ENCODE peak calls at places on chromosomes 4 and X, in five cellular contexts. I is thyroid gland, E is GM12865, A is testis, T is stomach. H is an unnamed sample.

GRCh38 chr4:76803522-76803921 is 94.4 kb downstream of the SOWAHB start:
- DNase-seq in T (no peak), E (peak), I (peak), A (no peak), H (peak)

GRCh38 chr4:138034871-138035270 is 207.3 kb downstream of the SLC7A11 start:
- DNase-seq in E (no peak), I (no peak), A (no peak), T (no peak), H (peak)

GRCh38 chrX:42869659-42870476 is 91.9 kb upstream of the PPP1R2C start:
- DNase-seq in E (peak), A (no peak), I (no peak), T (no peak), H (no peak)

GRCh38 chr4:27057053-27057452 is 196.4 kb downstream of the STIM2 start:
- DNase-seq in A (no peak), E (no peak), I (no peak), T (no peak), H (no peak)

GRCh38 chr4:9762823-9763475 is 18.5 kb upstream of the DRD5 start:
- DNase-seq in I (peak), A (peak), T (peak), E (peak), H (peak)

GRCh38 chr4:113468165-113469022 is 293.1 kb downstream of the CAMK2D start:
- DNase-seq in A (peak), T (peak), I (peak), E (no peak), H (peak)

GRCh38 chrX:122441451-122441850 is 742.6 kb upstream of the GRIA3 start:
- DNase-seq in I (no peak), E (no peak), T (no peak), A (no peak), H (no peak)

GRCh38 chrX:458631-459061 is 71.9 kb upstream of the PPP2R3B start:
- DNase-seq in E (no peak), A (no peak), T (no peak), I (no peak), H (no peak)

GRCh38 chrX:11137543-11138139 is 26.5 kb downstream of the HCCS start:
- DNase-seq in A (no peak), I (no peak), E (peak), T (no peak), H (peak)

GRCh38 chrX:1554469-1555210 is 17.7 kb upstream of the P2RY8 start:
- DNase-seq in T (peak), I (no peak), A (no peak), E (peak), H (no peak)

GRCh38 chr4:1084796-1085403 is 28.5 kb downstream of the RNF212 start:
- DNase-seq in A (no peak), E (no peak), I (no peak), T (no peak), H (no peak)

GRCh38 chr4:131978120-131978519 is 1171.0 kb upstream of the PCDH10 start:
- DNase-seq in A (no peak), T (no peak), E (no peak), I (no peak), H (no peak)

GRCh38 chr4:147843162-147843561 is 111.3 kb downstream of the ARHGAP10 start:
- DNase-seq in E (peak), I (no peak), A (no peak), T (no peak), H (no peak)

GRCh38 chrX:46072776-46073175 is 472.4 kb downstream of the ZNF674 start:
- DNase-seq in E (no peak), I (no peak), A (no peak), T (no peak), H (no peak)

GRCh38 chr4:37661643-37662221 is 24.4 kb downstream of the RELL1 start:
- DNase-seq in I (peak), T (no peak), E (no peak), A (no peak), H (peak)

GRCh38 chr4:42781325-42781724 is 111.2 kb upstream of the GRXCR1 start:
- DNase-seq in T (no peak), E (no peak), A (no peak), I (no peak), H (no peak)

GRCh38 chrX:10173331-10173900 is 16.6 kb downstream of the CLCN4 start:
- DNase-seq in E (no peak), I (peak), T (peak), A (peak), H (peak)

GRCh38 chrX:154967603-154968002 is 54.9 kb downstream of the F8 start:
- DNase-seq in T (no peak), E (no peak), A (no peak), I (no peak), H (peak)

GRCh38 chr4:1355378-1355777 is 8.4 kb downstream of the UVSSA start:
- DNase-seq in E (no peak), T (no peak), I (no peak), A (no peak), H (no peak)

GRCh38 chrX:9048801-9049200 is 14.9 kb upstream of the FAM9B start:
- DNase-seq in I (no peak), A (no peak), E (no peak), T (no peak), H (peak)

GRCh38 chr4:139619644-139620043 is 46.0 kb upstream of the MGST2 start:
- DNase-seq in T (no peak), I (no peak), E (peak), A (no peak), H (peak)

GRCh38 chr4:110087116-110087708 is 111.2 kb downstream of the ELOVL6 start:
- DNase-seq in A (no peak), E (no peak), T (no peak), I (no peak), H (peak)

GRCh38 chr4:84814100-84814750 is 152.3 kb downstream of the WDFY3 start:
- DNase-seq in T (peak), E (peak), I (no peak), A (no peak), H (peak)

GRCh38 chr4:73450398-73451004 is 14.5 kb downstream of the AFP start:
- DNase-seq in A (no peak), E (no peak), T (no peak), I (peak), H (peak)

GRCh38 chr4:10047967-10048366 is 26.7 kb upstream of the SLC2A9 start:
- DNase-seq in I (no peak), E (no peak), T (no peak), A (no peak), H (no peak)

GRCh38 chr4:110902500-110902899 is 279.6 kb upstream of the PITX2 start:
- DNase-seq in I (no peak), E (no peak), T (no peak), A (no peak), H (no peak)

DNA sequence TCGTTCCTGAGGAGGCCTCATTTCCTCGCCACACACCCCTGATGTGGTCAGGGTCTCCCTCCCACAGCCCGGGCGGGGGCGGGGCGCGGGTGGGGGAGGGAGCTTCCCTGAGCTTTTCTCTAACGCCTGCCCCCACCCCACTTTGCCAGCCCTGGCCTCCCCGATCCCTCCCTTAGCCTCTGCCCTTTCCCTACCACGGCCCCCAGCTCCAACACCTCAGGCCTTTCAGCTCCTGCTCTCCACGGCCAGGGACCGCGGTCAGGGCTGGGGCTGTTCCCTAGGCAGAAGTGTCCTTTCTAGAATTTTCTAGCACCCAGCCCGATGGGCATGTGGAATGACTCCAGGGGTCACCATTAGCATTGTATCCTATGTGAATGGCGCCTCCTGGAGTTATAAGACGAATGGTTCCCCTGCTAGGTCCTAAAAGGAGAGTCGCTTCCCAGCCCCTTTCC is 201.3 kb upstream of the BCOR start:
- DNase-seq in T (no peak), E (no peak), I (no peak), A (no peak), H (no peak)
- TF ChIP-seq CTCF in T (no peak), E (peak), I (no peak), A (no peak), H (no peak)

DNA sequence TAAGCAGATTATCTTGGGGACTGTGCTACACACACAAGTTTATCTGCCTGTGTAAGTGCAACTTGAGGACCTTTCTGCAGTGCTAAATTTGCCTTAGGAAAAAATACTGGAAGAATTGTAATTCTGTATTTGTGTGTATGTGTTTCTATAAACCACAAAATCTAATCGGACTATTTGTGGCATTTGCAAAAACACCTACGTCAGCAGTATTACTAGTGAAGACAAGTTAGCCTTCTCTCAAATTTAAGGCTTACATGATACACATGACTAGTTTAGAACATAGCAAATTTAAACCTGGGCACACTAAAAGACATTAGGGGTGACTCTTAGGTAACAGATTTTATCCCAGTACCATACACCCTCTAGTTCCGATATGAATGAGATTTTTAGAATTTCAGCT is 176.5 kb downstream of the SNCA start:
- DNase-seq in I (no peak), T (no peak), A (no peak), E (no peak), H (no peak)
- H3K4me3 ChIP-seq in I (no peak), T (no peak), A (no peak), E (no peak), H (no peak)

GRCh38 chr4:6974138-6974848 is 64.7 kb downstream of the TBC1D14 start:
- DNase-seq in I (peak), A (peak), E (peak), T (peak), H (peak)
- TF ChIP-seq CTCF in I (peak), A (peak), E (peak), T (peak), H (peak)

DNA sequence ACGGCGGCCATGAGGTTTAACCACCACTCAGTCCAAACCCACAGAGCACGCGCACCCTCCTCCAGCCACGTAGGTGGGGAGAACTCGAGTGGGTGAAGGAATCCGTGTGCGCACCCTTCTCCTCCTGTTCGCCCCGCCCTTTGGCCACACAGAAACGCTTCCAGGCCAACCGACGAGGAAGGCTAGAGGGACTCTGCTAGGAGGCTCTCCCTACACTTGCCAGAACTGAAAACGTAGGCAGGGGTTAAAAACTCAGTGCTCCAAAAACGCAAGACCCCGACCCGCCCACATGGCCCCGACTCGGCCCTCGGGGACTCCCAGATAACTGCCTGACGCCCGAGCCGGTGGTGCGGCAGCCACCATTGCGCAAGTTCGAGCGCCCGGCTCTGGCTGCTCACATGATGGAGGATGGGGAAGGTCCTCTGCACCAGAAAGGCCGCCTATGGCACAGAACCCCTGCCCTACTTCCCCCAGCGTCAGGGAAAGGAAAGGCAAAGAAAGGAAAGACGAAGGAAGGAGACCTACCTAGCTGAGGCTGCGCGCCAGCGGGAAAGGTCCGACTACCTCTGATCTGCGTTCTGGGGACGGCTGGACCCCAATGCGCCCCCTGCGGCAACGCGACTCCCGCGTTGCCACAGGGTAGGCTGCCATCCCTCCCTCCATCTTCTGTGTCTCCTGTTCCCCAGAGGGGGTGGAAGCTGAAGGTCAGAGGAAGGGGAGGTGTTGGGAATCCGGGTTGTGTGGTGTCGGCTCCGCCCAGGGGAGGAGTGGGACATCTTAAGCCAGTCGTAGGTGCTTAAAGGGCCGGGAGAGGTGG is 201.9 kb upstream of the AGTR2 start:
- DNase-seq in E (no peak), T (no peak), I (peak), A (peak), H (peak)
- H3K4me3 ChIP-seq in E (peak), T (peak), I (peak), A (peak), H (peak)

GRCh38 chrX:20720954-20721626 is 454.4 kb upstream of the RPS6KA3 start:
- DNase-seq in I (no peak), A (no peak), T (no peak), E (no peak), H (no peak)
- TF ChIP-seq CTCF in I (no peak), A (no peak), T (no peak), E (no peak), H (no peak)

GRCh38 chr4:79855081-79855480 is 217.9 kb downstream of the ANTXR2 start:
- DNase-seq in I (no peak), A (no peak), T (no peak), E (no peak), H (no peak)
- H3K4me3 ChIP-seq in I (no peak), A (no peak), T (no peak), E (no peak), H (no peak)

DNA sequence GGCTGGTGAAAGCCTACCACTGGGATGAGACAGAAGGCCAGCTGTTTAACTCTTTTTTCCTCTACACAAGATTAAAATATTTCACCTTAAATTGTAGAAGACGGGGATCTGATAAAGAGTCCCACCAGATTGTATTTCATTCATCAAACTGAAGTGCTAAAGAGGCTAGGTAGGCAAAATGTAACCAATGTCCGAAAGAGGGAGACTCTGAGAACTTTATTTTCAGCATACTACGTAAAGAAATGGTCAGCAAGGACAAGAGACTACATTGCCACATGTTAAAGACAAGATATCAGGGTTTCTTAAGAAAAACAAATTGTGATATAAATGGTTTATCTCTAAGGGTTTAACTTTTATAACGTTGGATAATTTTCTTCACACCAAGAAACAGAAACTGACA is 71.6 kb upstream of the INPP4B start:
- DNase-seq in I (no peak), A (no peak), T (no peak), E (no peak), H (no peak)
- TF ChIP-seq CTCF in I (no peak), A (no peak), T (no peak), E (no peak), H (no peak)

GRCh38 chr4:48127882-48128394 is 6.1 kb downstream of the TXK start:
- DNase-seq in I (peak), A (peak), T (peak), E (peak), H (peak)
- H3K4me3 ChIP-seq in I (no peak), A (no peak), T (peak), E (no peak), H (peak)

GRCh38 chr4:21806991-21807390 is 141.6 kb downstream of the KCNIP4 start:
- DNase-seq in E (no peak), I (no peak), T (no peak), A (no peak), H (peak)
- TF ChIP-seq CTCF in E (no peak), I (no peak), T (no peak), A (no peak), H (peak)